ENCODE peak calls at places on chromosomes 2 and 18, in nine cellular contexts. One of them, this sample, is unnamed.

GRCh38 chr2:64978514-64979268 is 10.5 kb upstream of the SLC1A4 start:
- DNase-seq in psoas muscle: no peak
- DNase-seq in foreskin fibroblast: peak
- DNase-seq in right cardiac atrium: no peak
- DNase-seq in stimulated activated CD4-positive, alpha-beta T cell treated with anti-CD3 and anti-CD28 coated beads, Interleukin-1b, Interleukin-23, amount 100 ng/mL, for 4 hours: no peak
- DNase-seq in CD8-positive, alpha-beta memory T cell: no peak
- DNase-seq in activated T-cell treated with anti-CD3 and anti-CD28 coated beads for 1 hour: no peak
- DNase-seq in heart left ventricle: no peak
- DNase-seq in CD4-positive, CD25-positive, alpha-beta regulatory T cell: peak
- DNase-seq in this sample: no peak

GRCh38 chr2:106708189-106708588 is 177.8 kb downstream of the ST6GAL2 start:
- DNase-seq in heart left ventricle: no peak
- DNase-seq in right cardiac atrium: no peak
- DNase-seq in stimulated activated CD4-positive, alpha-beta T cell treated with anti-CD3 and anti-CD28 coated beads, Interleukin-1b, Interleukin-23, amount 100 ng/mL, for 4 hours: no peak
- DNase-seq in CD8-positive, alpha-beta memory T cell: no peak
- DNase-seq in CD4-positive, CD25-positive, alpha-beta regulatory T cell: no peak
- DNase-seq in foreskin fibroblast: no peak
- DNase-seq in activated T-cell treated with anti-CD3 and anti-CD28 coated beads for 1 hour: no peak
- DNase-seq in psoas muscle: no peak
- DNase-seq in this sample: no peak

GRCh38 chr18:43486462-43486861 is 209.2 kb upstream of the SYT4 start:
- DNase-seq in psoas muscle: no peak
- DNase-seq in CD4-positive, CD25-positive, alpha-beta regulatory T cell: peak
- DNase-seq in activated T-cell treated with anti-CD3 and anti-CD28 coated beads for 1 hour: no peak
- DNase-seq in CD8-positive, alpha-beta memory T cell: no peak
- DNase-seq in right cardiac atrium: no peak
- DNase-seq in heart left ventricle: no peak
- DNase-seq in foreskin fibroblast: no peak
- DNase-seq in stimulated activated CD4-positive, alpha-beta T cell treated with anti-CD3 and anti-CD28 coated beads, Interleukin-1b, Interleukin-23, amount 100 ng/mL, for 4 hours: no peak
- DNase-seq in this sample: no peak

GRCh38 chr2:1869987-1870386 is 125.7 kb upstream of the PXDN start:
- DNase-seq in heart left ventricle: no peak
- DNase-seq in right cardiac atrium: no peak
- DNase-seq in foreskin fibroblast: no peak
- DNase-seq in psoas muscle: no peak
- DNase-seq in activated T-cell treated with anti-CD3 and anti-CD28 coated beads for 1 hour: no peak
- DNase-seq in CD4-positive, CD25-positive, alpha-beta regulatory T cell: no peak
- DNase-seq in stimulated activated CD4-positive, alpha-beta T cell treated with anti-CD3 and anti-CD28 coated beads, Interleukin-1b, Interleukin-23, amount 100 ng/mL, for 4 hours: no peak
- DNase-seq in CD8-positive, alpha-beta memory T cell: no peak
- DNase-seq in this sample: no peak

GRCh38 chr2:185970148-185970852 is 231.7 kb downstream of the FSIP2 start:
- DNase-seq in heart left ventricle: no peak
- DNase-seq in psoas muscle: no peak
- DNase-seq in CD4-positive, CD25-positive, alpha-beta regulatory T cell: no peak
- DNase-seq in activated T-cell treated with anti-CD3 and anti-CD28 coated beads for 1 hour: no peak
- DNase-seq in right cardiac atrium: no peak
- DNase-seq in CD8-positive, alpha-beta memory T cell: no peak
- DNase-seq in foreskin fibroblast: peak
- DNase-seq in stimulated activated CD4-positive, alpha-beta T cell treated with anti-CD3 and anti-CD28 coated beads, Interleukin-1b, Interleukin-23, amount 100 ng/mL, for 4 hours: no peak
- DNase-seq in this sample: no peak

GRCh38 chr2:105143467-105144127 is 97.9 kb upstream of the GPR45 start:
- DNase-seq in CD8-positive, alpha-beta memory T cell: no peak
- DNase-seq in CD4-positive, CD25-positive, alpha-beta regulatory T cell: peak
- DNase-seq in stimulated activated CD4-positive, alpha-beta T cell treated with anti-CD3 and anti-CD28 coated beads, Interleukin-1b, Interleukin-23, amount 100 ng/mL, for 4 hours: peak
- DNase-seq in heart left ventricle: no peak
- DNase-seq in activated T-cell treated with anti-CD3 and anti-CD28 coated beads for 1 hour: no peak
- DNase-seq in psoas muscle: peak
- DNase-seq in foreskin fibroblast: peak
- DNase-seq in right cardiac atrium: no peak
- DNase-seq in this sample: peak

GRCh38 chr2:73227086-73227485 is 6.0 kb downstream of the PRADC1 start:
- DNase-seq in activated T-cell treated with anti-CD3 and anti-CD28 coated beads for 1 hour: no peak
- DNase-seq in stimulated activated CD4-positive, alpha-beta T cell treated with anti-CD3 and anti-CD28 coated beads, Interleukin-1b, Interleukin-23, amount 100 ng/mL, for 4 hours: no peak
- DNase-seq in heart left ventricle: no peak
- DNase-seq in foreskin fibroblast: no peak
- DNase-seq in CD8-positive, alpha-beta memory T cell: no peak
- DNase-seq in right cardiac atrium: no peak
- DNase-seq in CD4-positive, CD25-positive, alpha-beta regulatory T cell: no peak
- DNase-seq in psoas muscle: no peak
- DNase-seq in this sample: no peak

GRCh38 chr2:172762554-172762953 is 26.9 kb downstream of the RAPGEF4 start:
- DNase-seq in CD8-positive, alpha-beta memory T cell: no peak
- DNase-seq in heart left ventricle: no peak
- DNase-seq in stimulated activated CD4-positive, alpha-beta T cell treated with anti-CD3 and anti-CD28 coated beads, Interleukin-1b, Interleukin-23, amount 100 ng/mL, for 4 hours: no peak
- DNase-seq in CD4-positive, CD25-positive, alpha-beta regulatory T cell: no peak
- DNase-seq in psoas muscle: no peak
- DNase-seq in foreskin fibroblast: no peak
- DNase-seq in activated T-cell treated with anti-CD3 and anti-CD28 coated beads for 1 hour: no peak
- DNase-seq in right cardiac atrium: no peak
- DNase-seq in this sample: no peak